ENCODE peak calls at places on chromosomes 5 and 9, in nine cellular contexts. One of them, this sample, is unnamed.
A peak's percentile ranks its signal among the peaks of the same experiment; 100 is the strongest.

GRCh38 chr9:22114956-22115355 is 105.9 kb upstream of the CDKN2B start:
- DNase-seq in endodermal cell: no peak
- DNase-seq in PC-3: peak; percentile 14
- DNase-seq in IMR-90: peak; percentile 70
- DNase-seq in MM.1S: no peak
- DNase-seq in mammary epithelial cell: no peak
- DNase-seq in H9: no peak
- DNase-seq in mesendoderm: no peak
- DNase-seq in GM23248: peak; percentile 33
- DNase-seq in this sample: peak; percentile 28

GRCh38 chr5:122053181-122054109 is 24.6 kb downstream of the LOX start:
- DNase-seq in PC-3: no peak
- DNase-seq in mesendoderm: no peak
- DNase-seq in endodermal cell: no peak
- DNase-seq in IMR-90: peak; percentile 40
- DNase-seq in mammary epithelial cell: no peak
- DNase-seq in MM.1S: no peak
- DNase-seq in H9: no peak
- DNase-seq in GM23248: peak; percentile 58
- DNase-seq in this sample: peak; percentile 39

GRCh38 chr9:97900738-97901565 is 21.3 kb downstream of the TRMO start:
- DNase-seq in PC-3: peak; percentile 59
- DNase-seq in IMR-90: peak; percentile 55
- DNase-seq in mammary epithelial cell: peak; percentile 36
- DNase-seq in MM.1S: peak; percentile 37
- DNase-seq in H9: no peak
- DNase-seq in endodermal cell: peak; percentile 49
- DNase-seq in mesendoderm: peak; percentile 47
- DNase-seq in GM23248: peak; percentile 71
- DNase-seq in this sample: peak; percentile 69

GRCh38 chr5:122142480-122142879 is 13.1 kb downstream of the ZNF474 start:
- DNase-seq in GM23248: peak; percentile 93
- DNase-seq in mammary epithelial cell: peak; percentile 94
- DNase-seq in mesendoderm: no peak
- DNase-seq in IMR-90: peak; percentile 93
- DNase-seq in H9: no peak
- DNase-seq in PC-3: peak; percentile 69
- DNase-seq in endodermal cell: no peak
- DNase-seq in MM.1S: no peak
- DNase-seq in this sample: peak; percentile 54

GRCh38 chr5:176371621-176372539 is 6.6 kb downstream of the ARL10 start:
- DNase-seq in H9: no peak
- DNase-seq in GM23248: no peak
- DNase-seq in PC-3: no peak
- DNase-seq in mesendoderm: no peak
- DNase-seq in endodermal cell: no peak
- DNase-seq in MM.1S: no peak
- DNase-seq in IMR-90: no peak
- DNase-seq in mammary epithelial cell: peak; percentile 36
- DNase-seq in this sample: no peak

GRCh38 chr5:140556438-140556837 is 835 bp downstream of the SRA1 start:
- DNase-seq in H9: no peak
- DNase-seq in mesendoderm: no peak
- DNase-seq in MM.1S: peak; percentile 34
- DNase-seq in IMR-90: peak; percentile 46
- DNase-seq in mammary epithelial cell: no peak
- DNase-seq in PC-3: no peak
- DNase-seq in endodermal cell: no peak
- DNase-seq in GM23248: peak; percentile 62
- DNase-seq in this sample: peak; percentile 64

GRCh38 chr9:75152416-75152815 is 64.1 kb downstream of the OSTF1 start:
- DNase-seq in mesendoderm: no peak
- DNase-seq in IMR-90: peak; percentile 57
- DNase-seq in PC-3: no peak
- DNase-seq in MM.1S: peak; percentile 39
- DNase-seq in GM23248: no peak
- DNase-seq in endodermal cell: no peak
- DNase-seq in H9: no peak
- DNase-seq in mammary epithelial cell: no peak
- DNase-seq in this sample: no peak

GRCh38 chr5:85921590-85921989 is 696.2 kb upstream of the COX7C start:
- DNase-seq in mesendoderm: peak; percentile 29
- DNase-seq in GM23248: no peak
- DNase-seq in MM.1S: peak; percentile 17
- DNase-seq in H9: no peak
- DNase-seq in IMR-90: no peak
- DNase-seq in PC-3: peak; percentile 59
- DNase-seq in endodermal cell: no peak
- DNase-seq in mammary epithelial cell: no peak
- DNase-seq in this sample: no peak

GRCh38 chr9:6408320-6408719 is 4.7 kb upstream of the UHRF2 start:
- DNase-seq in mesendoderm: no peak
- DNase-seq in GM23248: no peak
- DNase-seq in MM.1S: no peak
- DNase-seq in IMR-90: no peak
- DNase-seq in mammary epithelial cell: no peak
- DNase-seq in endodermal cell: no peak
- DNase-seq in PC-3: no peak
- DNase-seq in H9: no peak
- DNase-seq in this sample: no peak

GRCh38 chr9:16044116-16044881 is 491.5 kb downstream of the CCDC171 start:
- DNase-seq in mammary epithelial cell: no peak
- DNase-seq in IMR-90: peak; percentile 78
- DNase-seq in H9: no peak
- DNase-seq in mesendoderm: no peak
- DNase-seq in endodermal cell: peak; percentile 11
- DNase-seq in MM.1S: no peak
- DNase-seq in PC-3: peak; percentile 37
- DNase-seq in GM23248: no peak
- DNase-seq in this sample: peak; percentile 74

DNA sequence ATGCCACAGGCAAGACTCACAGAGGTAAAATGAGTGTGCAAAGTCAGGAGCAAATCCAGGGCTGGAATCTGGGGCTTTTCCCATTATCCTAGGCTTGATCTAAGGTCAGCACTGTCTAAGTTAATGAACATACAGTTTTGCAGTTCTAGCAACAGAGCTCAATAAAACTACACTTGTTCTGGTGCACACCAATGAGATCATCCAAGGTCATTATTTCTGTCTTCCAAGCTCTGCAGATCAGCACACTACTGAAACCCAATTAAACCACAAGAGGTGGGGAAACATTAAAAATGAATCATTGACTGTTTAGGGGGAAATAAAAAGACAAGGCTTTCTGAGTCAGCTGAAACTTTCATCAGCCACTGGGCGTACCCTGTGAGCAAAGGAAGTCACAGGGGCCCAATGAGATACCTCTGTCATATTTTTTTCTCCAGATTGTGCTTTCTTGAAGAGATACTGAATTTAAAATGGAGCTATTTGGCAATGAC is 662.2 kb upstream of the ZNF608 start:
- DNase-seq in PC-3: peak; percentile 88
- DNase-seq in endodermal cell: no peak
- DNase-seq in GM23248: peak; percentile 92
- DNase-seq in MM.1S: peak; percentile 78
- DNase-seq in mesendoderm: no peak
- DNase-seq in H9: no peak
- DNase-seq in mammary epithelial cell: peak; percentile 97
- DNase-seq in IMR-90: peak; percentile 88
- DNase-seq in this sample: peak; percentile 48
- H3K4me1 ChIP-seq in PC-3: peaks cover 64% of the 10 kb centered on the region
- H3K4me1 ChIP-seq in endodermal cell: peaks cover 16% of the 10 kb centered on the region
- H3K4me1 ChIP-seq in GM23248: peaks cover 50% of the 10 kb centered on the region
- H3K4me1 ChIP-seq in MM.1S: peaks cover 56% of the 10 kb centered on the region
- H3K4me1 ChIP-seq in mesendoderm: peaks cover 4% of the 10 kb centered on the region
- H3K4me1 ChIP-seq in H9: peaks cover 10% of the 10 kb centered on the region
- H3K4me1 ChIP-seq in mammary epithelial cell: peaks cover 50% of the 10 kb centered on the region
- H3K4me1 ChIP-seq in IMR-90: peaks cover 20% of the 10 kb centered on the region
- H3K4me1 ChIP-seq in this sample: peaks cover 49% of the 10 kb centered on the region

GRCh38 chr9:128276574-128277270 is 646 bp downstream of the SWI5 start:
- DNase-seq in mammary epithelial cell: peak; percentile 24
- DNase-seq in MM.1S: no peak
- DNase-seq in PC-3: no peak
- DNase-seq in IMR-90: peak; percentile 34
- DNase-seq in mesendoderm: peak; percentile 86
- DNase-seq in H9: peak; percentile 63
- DNase-seq in endodermal cell: peak; percentile 85
- DNase-seq in GM23248: peak; percentile 67
- DNase-seq in this sample: peak; percentile 74

GRCh38 chr9:128275198-128276007 is at the start of gene GOLGA2:
- DNase-seq in IMR-90: peak; percentile 76
- DNase-seq in mammary epithelial cell: no peak
- DNase-seq in endodermal cell: peak; percentile 71
- DNase-seq in mesendoderm: peak; percentile 74
- DNase-seq in MM.1S: no peak
- DNase-seq in GM23248: peak; percentile 62
- DNase-seq in PC-3: no peak
- DNase-seq in H9: peak; percentile 43
- DNase-seq in this sample: peak; percentile 88

GRCh38 chr9:128276008-128276573 is at the start of gene SWI5:
- DNase-seq in IMR-90: peak; percentile 99
- DNase-seq in endodermal cell: peak; percentile 100
- DNase-seq in mesendoderm: peak; percentile 99
- DNase-seq in MM.1S: peak; percentile 99
- DNase-seq in GM23248: peak; percentile 100
- DNase-seq in H9: peak; percentile 99
- DNase-seq in mammary epithelial cell: peak; percentile 98
- DNase-seq in PC-3: peak; percentile 98
- DNase-seq in this sample: peak; percentile 100

GRCh38 chr9:128282500-128282899 is 6.4 kb downstream of the SWI5 start:
- DNase-seq in mesendoderm: no peak
- DNase-seq in H9: no peak
- DNase-seq in PC-3: peak; percentile 11
- DNase-seq in MM.1S: no peak
- DNase-seq in IMR-90: peak; percentile 76
- DNase-seq in endodermal cell: no peak
- DNase-seq in mammary epithelial cell: no peak
- DNase-seq in GM23248: peak; percentile 85
- DNase-seq in this sample: no peak

DNA sequence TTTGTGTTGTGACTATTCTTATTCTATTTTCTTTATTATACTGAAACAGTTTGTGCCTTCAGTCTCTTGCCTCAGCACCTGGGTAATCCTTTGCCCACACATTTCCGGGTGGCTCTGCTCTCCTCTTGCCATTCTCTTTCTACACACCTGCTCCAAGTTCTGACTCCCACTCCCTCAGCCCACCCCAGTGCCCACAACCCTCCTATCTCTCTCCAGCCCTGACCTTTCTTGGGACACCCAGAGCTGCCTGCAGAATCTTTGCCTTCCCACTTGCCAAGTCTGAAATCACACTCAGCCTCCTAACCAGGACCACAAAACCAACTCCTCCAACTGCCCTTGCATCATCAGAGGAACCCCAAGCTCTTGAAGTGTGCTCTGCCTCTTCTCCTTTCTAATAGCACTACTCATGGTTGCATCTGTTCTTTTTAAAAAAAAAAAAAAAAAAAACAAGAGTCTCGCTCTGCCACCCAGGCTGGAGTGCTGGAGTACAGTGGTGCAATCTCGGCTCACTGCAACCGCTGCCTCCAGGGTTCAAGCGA is 4.1 kb downstream of the SWI5 start:
- DNase-seq in IMR-90: no peak
- DNase-seq in GM23248: no peak
- DNase-seq in endodermal cell: no peak
- DNase-seq in mesendoderm: no peak
- DNase-seq in mammary epithelial cell: no peak
- DNase-seq in MM.1S: no peak
- DNase-seq in H9: no peak
- DNase-seq in PC-3: no peak
- DNase-seq in this sample: no peak
- H3K9ac ChIP-seq in IMR-90: no peak overlapping the region
- H3K9ac ChIP-seq in GM23248: no peak overlapping the region
- H3K9ac ChIP-seq in endodermal cell: no peak overlapping the region
- H3K9ac ChIP-seq in mesendoderm: no peak overlapping the region
- H3K9ac ChIP-seq in mammary epithelial cell: no peak overlapping the region
- H3K9ac ChIP-seq in MM.1S: no peak overlapping the region
- H3K9ac ChIP-seq in H9: no peak overlapping the region
- H3K9ac ChIP-seq in PC-3: no peak overlapping the region
- H3K9ac ChIP-seq in this sample: no peak overlapping the region

DNA sequence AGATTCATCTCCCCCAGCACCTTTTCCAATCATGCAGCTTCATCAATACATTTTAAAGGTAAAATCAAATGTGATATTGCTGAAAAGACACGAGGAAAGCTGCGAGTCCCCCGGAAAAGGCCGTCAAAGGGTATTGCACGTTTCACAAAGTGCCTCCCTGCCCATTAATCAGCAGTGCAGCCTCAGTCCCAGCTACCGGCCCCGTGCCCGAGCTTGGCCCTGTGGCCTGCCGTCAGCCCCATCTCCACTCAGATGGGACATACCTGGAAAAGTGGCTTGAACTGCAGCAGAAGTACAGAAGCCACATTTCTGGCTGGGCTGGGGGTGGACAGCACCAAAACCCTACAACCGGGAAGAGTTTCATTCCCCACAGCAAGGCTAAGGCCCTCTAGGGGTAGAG is 39.9 kb upstream of the EQTN start:
- DNase-seq in PC-3: no peak
- DNase-seq in mammary epithelial cell: no peak
- DNase-seq in GM23248: no peak
- DNase-seq in IMR-90: no peak
- DNase-seq in MM.1S: no peak
- DNase-seq in mesendoderm: no peak
- DNase-seq in H9: no peak
- DNase-seq in endodermal cell: no peak
- DNase-seq in this sample: no peak
- H3K4me1 ChIP-seq in PC-3: peaks cover 4% of the 10 kb centered on the region
- H3K4me1 ChIP-seq in mammary epithelial cell: peaks cover 20% of the 10 kb centered on the region
- H3K4me1 ChIP-seq in GM23248: no peaks in the 10 kb centered on the region
- H3K4me1 ChIP-seq in IMR-90: no peaks in the 10 kb centered on the region
- H3K4me1 ChIP-seq in MM.1S: peaks cover 4% of the 10 kb centered on the region
- H3K4me1 ChIP-seq in mesendoderm: no peaks in the 10 kb centered on the region
- H3K4me1 ChIP-seq in H9: peaks cover 19% of the 10 kb centered on the region
- H3K4me1 ChIP-seq in endodermal cell: no peaks in the 10 kb centered on the region
- H3K4me1 ChIP-seq in this sample: peaks cover 29% of the 10 kb centered on the region

DNA sequence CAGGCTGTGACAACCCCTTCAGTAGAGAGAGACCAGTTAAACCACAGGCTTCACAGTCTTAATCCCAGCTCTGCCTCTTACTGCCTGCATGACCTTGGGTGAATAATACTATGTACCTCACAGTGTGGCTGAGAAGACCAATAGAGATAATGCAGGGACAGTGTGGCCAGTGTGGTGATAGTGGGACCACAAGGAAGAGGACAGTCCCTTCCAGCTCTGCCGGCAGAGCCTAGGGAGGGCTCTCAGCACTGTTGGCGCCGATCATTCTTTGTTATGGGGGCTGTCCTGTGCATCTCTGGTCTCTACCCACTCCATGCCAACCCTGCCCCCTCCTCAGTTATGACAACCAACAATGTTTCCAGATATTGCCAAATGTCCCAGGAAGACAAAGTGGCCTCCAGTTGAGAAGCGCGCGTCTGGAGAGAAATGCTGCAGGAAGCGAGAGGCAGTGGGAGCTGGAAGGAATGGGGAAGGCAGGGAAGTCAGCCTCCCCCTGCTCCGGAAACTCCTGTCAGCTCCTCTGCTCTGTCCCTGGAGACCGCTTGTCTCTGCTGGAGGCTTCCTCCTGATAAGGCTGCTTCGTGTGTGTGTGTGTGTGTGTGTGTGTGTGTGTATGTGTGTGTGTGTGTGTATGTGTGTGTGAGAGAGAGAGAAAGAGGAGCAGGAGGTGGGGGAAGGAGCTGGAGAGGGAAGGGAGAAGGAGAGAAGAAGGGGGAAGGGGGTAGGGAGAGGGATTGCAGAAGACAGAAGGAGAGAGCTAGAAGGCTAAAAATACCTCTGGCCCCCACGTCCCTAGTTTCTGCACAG is 31.8 kb upstream of the FABP6 start:
- DNase-seq in IMR-90: peak; percentile 44
- DNase-seq in mesendoderm: peak; percentile 96
- DNase-seq in H9: peak; percentile 60
- DNase-seq in mammary epithelial cell: no peak
- DNase-seq in GM23248: no peak
- DNase-seq in PC-3: no peak
- DNase-seq in MM.1S: no peak
- DNase-seq in endodermal cell: peak; percentile 83
- DNase-seq in this sample: no peak
- H3K9ac ChIP-seq in IMR-90: no peak overlapping the region
- H3K9ac ChIP-seq in mesendoderm: peak overlapping the region; percentile 59
- H3K9ac ChIP-seq in H9: no peak overlapping the region
- H3K9ac ChIP-seq in mammary epithelial cell: no peak overlapping the region
- H3K9ac ChIP-seq in GM23248: no peak overlapping the region
- H3K9ac ChIP-seq in PC-3: no peak overlapping the region
- H3K9ac ChIP-seq in MM.1S: no peak overlapping the region
- H3K9ac ChIP-seq in endodermal cell: peak overlapping the region; percentile 11
- H3K9ac ChIP-seq in this sample: no peak overlapping the region

This sample was measured in adipocyte.